ENCODE peak calls at places on chromosomes 6 and 20, in seven cellular contexts. One of them, this sample, is unnamed.

GRCh38 chr20:33075281-33075680 is 4.2 kb upstream of the BPIFB4 start:
- DNase-seq in CD14-positive monocyte: no peak
- DNase-seq in endothelial cell: no peak
- DNase-seq in nephron progenitor cell: no peak
- DNase-seq in brain microvascular endothelial cell: no peak
- DNase-seq in heart right ventricle: no peak
- DNase-seq in prostate gland: no peak
- DNase-seq in this sample: no peak

GRCh38 chr6:32761548-32761947 is 1.8 kb downstream of the HLA-DQB2 start:
- DNase-seq in CD14-positive monocyte: no peak
- DNase-seq in endothelial cell: no peak
- DNase-seq in nephron progenitor cell: no peak
- DNase-seq in brain microvascular endothelial cell: no peak
- DNase-seq in heart right ventricle: no peak
- DNase-seq in prostate gland: no peak
- DNase-seq in this sample: no peak

GRCh38 chr6:90204327-90204726 is 92.3 kb downstream of the BACH2 start:
- DNase-seq in CD14-positive monocyte: no peak
- DNase-seq in endothelial cell: no peak
- DNase-seq in nephron progenitor cell: no peak
- DNase-seq in brain microvascular endothelial cell: no peak
- DNase-seq in heart right ventricle: no peak
- DNase-seq in prostate gland: no peak
- DNase-seq in this sample: no peak

GRCh38 chr6:113352029-113352801 is 504.9 kb upstream of the MARCKS start:
- DNase-seq in CD14-positive monocyte: no peak
- DNase-seq in endothelial cell: no peak
- DNase-seq in nephron progenitor cell: no peak
- DNase-seq in brain microvascular endothelial cell: peak; percentile 78
- DNase-seq in heart right ventricle: no peak
- DNase-seq in prostate gland: no peak
- DNase-seq in this sample: no peak

GRCh38 chr20:5835870-5836269 is 85.7 kb downstream of the SHLD1 start:
- DNase-seq in CD14-positive monocyte: no peak
- DNase-seq in endothelial cell: no peak
- DNase-seq in nephron progenitor cell: no peak
- DNase-seq in brain microvascular endothelial cell: no peak
- DNase-seq in heart right ventricle: no peak
- DNase-seq in prostate gland: no peak
- DNase-seq in this sample: no peak

GRCh38 chr6:107154131-107154906 is 39.0 kb upstream of the BEND3 start:
- DNase-seq in CD14-positive monocyte: no peak
- DNase-seq in endothelial cell: peak; percentile 27
- DNase-seq in nephron progenitor cell: peak; percentile 20
- DNase-seq in brain microvascular endothelial cell: no peak
- DNase-seq in heart right ventricle: no peak
- DNase-seq in prostate gland: no peak
- DNase-seq in this sample: peak; percentile 27

GRCh38 chr6:129567374-129567773 is 142.6 kb downstream of the ARHGAP18 start:
- DNase-seq in CD14-positive monocyte: no peak
- DNase-seq in endothelial cell: peak; percentile 53
- DNase-seq in nephron progenitor cell: peak; percentile 12
- DNase-seq in brain microvascular endothelial cell: peak; percentile 28
- DNase-seq in heart right ventricle: no peak
- DNase-seq in prostate gland: no peak
- DNase-seq in this sample: no peak

GRCh38 chr6:27757307-27757706 is 154.9 kb downstream of the OR2B2 start:
- DNase-seq in CD14-positive monocyte: no peak
- DNase-seq in endothelial cell: peak; percentile 43
- DNase-seq in nephron progenitor cell: peak; percentile 49
- DNase-seq in brain microvascular endothelial cell: no peak
- DNase-seq in heart right ventricle: no peak
- DNase-seq in prostate gland: peak; percentile 30
- DNase-seq in this sample: peak; percentile 23

GRCh38 chr6:81818778-81819491 is 66.5 kb upstream of the TENT5A start:
- DNase-seq in CD14-positive monocyte: no peak
- DNase-seq in endothelial cell: no peak
- DNase-seq in nephron progenitor cell: no peak
- DNase-seq in brain microvascular endothelial cell: no peak
- DNase-seq in heart right ventricle: no peak
- DNase-seq in prostate gland: no peak
- DNase-seq in this sample: no peak

GRCh38 chr20:43583982-43584432 is 6.7 kb upstream of the IFT52 start:
- DNase-seq in CD14-positive monocyte: peak; percentile 72
- DNase-seq in endothelial cell: no peak
- DNase-seq in nephron progenitor cell: no peak
- DNase-seq in brain microvascular endothelial cell: peak; percentile 98
- DNase-seq in heart right ventricle: peak; percentile 43
- DNase-seq in prostate gland: no peak
- DNase-seq in this sample: no peak

GRCh38 chr6:28597217-28597835 is 71.6 kb downstream of the GPX5 start:
- DNase-seq in CD14-positive monocyte: no peak
- DNase-seq in endothelial cell: peak; percentile 40
- DNase-seq in nephron progenitor cell: peak; percentile 49
- DNase-seq in brain microvascular endothelial cell: peak; percentile 82
- DNase-seq in heart right ventricle: no peak
- DNase-seq in prostate gland: no peak
- DNase-seq in this sample: no peak

GRCh38 chr6:143449731-143450452 is 603 bp downstream of the ADAT2 start:
- DNase-seq in CD14-positive monocyte: no peak
- DNase-seq in endothelial cell: peak; percentile 34
- DNase-seq in nephron progenitor cell: peak; percentile 50
- DNase-seq in brain microvascular endothelial cell: peak; percentile 45
- DNase-seq in heart right ventricle: peak; percentile 12
- DNase-seq in prostate gland: peak; percentile 17
- DNase-seq in this sample: peak; percentile 23

GRCh38 chr20:19397676-19398075 is 185.2 kb downstream of the SLC24A3 start:
- DNase-seq in CD14-positive monocyte: no peak
- DNase-seq in endothelial cell: no peak
- DNase-seq in nephron progenitor cell: no peak
- DNase-seq in brain microvascular endothelial cell: no peak
- DNase-seq in heart right ventricle: no peak
- DNase-seq in prostate gland: no peak
- DNase-seq in this sample: no peak

GRCh38 chr6:1554881-1555569 is 54.7 kb upstream of the FOXC1 start:
- DNase-seq in CD14-positive monocyte: peak; percentile 51
- DNase-seq in endothelial cell: peak; percentile 77
- DNase-seq in nephron progenitor cell: no peak
- DNase-seq in brain microvascular endothelial cell: peak; percentile 42
- DNase-seq in heart right ventricle: peak; percentile 68
- DNase-seq in prostate gland: peak; percentile 47
- DNase-seq in this sample: no peak

GRCh38 chr6:8108031-8108660 is 5.8 kb upstream of the EEF1E1 start:
- DNase-seq in CD14-positive monocyte: no peak
- DNase-seq in endothelial cell: no peak
- DNase-seq in nephron progenitor cell: no peak
- DNase-seq in brain microvascular endothelial cell: peak; percentile 96
- DNase-seq in heart right ventricle: no peak
- DNase-seq in prostate gland: no peak
- DNase-seq in this sample: no peak

GRCh38 chr20:16922834-16923233 is 174.7 kb downstream of the OTOR start:
- DNase-seq in CD14-positive monocyte: no peak
- DNase-seq in endothelial cell: no peak
- DNase-seq in nephron progenitor cell: no peak
- DNase-seq in brain microvascular endothelial cell: peak; percentile 68
- DNase-seq in heart right ventricle: no peak
- DNase-seq in prostate gland: no peak
- DNase-seq in this sample: no peak

GRCh38 chr20:33394718-33395117 is 6.6 kb downstream of the CDK5RAP1 start:
- DNase-seq in CD14-positive monocyte: no peak
- DNase-seq in endothelial cell: no peak
- DNase-seq in nephron progenitor cell: no peak
- DNase-seq in brain microvascular endothelial cell: no peak
- DNase-seq in heart right ventricle: no peak
- DNase-seq in prostate gland: no peak
- DNase-seq in this sample: no peak

GRCh38 chr6:45721665-45722064 is 294.0 kb downstream of the CLIC5 start:
- DNase-seq in CD14-positive monocyte: no peak
- DNase-seq in endothelial cell: no peak
- DNase-seq in nephron progenitor cell: no peak
- DNase-seq in brain microvascular endothelial cell: no peak
- DNase-seq in heart right ventricle: no peak
- DNase-seq in prostate gland: no peak
- DNase-seq in this sample: no peak

DNA sequence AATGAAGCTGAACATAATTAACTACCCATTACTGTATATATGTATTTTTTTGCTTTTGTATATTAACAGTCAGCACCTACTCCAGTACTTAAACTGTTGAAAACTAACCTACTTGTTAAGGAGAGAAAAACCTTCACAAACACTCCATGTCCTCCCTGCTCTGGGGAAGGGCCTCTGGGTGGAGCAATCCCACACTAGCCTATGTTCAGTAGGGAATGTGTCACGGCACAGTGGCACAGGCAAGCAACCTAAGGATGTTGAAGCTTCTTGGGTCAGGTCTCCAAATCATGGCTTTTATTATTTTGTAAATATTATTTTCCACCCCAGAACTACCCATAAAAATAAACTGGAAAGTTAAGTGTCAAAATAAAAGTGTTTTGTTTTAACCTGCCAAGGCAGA is 5.3 kb downstream of the MAN1A1 start:
- DNase-seq in CD14-positive monocyte: no peak
- DNase-seq in endothelial cell: no peak
- DNase-seq in nephron progenitor cell: no peak
- DNase-seq in brain microvascular endothelial cell: no peak
- DNase-seq in heart right ventricle: no peak
- DNase-seq in prostate gland: no peak
- DNase-seq in this sample: no peak
- TF ChIP-seq CTCF in CD14-positive monocyte: no peak
- TF ChIP-seq CTCF in endothelial cell: no peak
- TF ChIP-seq CTCF in nephron progenitor cell: no peak
- TF ChIP-seq CTCF in brain microvascular endothelial cell: peak; percentile 6
- TF ChIP-seq CTCF in heart right ventricle: no peak
- TF ChIP-seq CTCF in prostate gland: no peak
- TF ChIP-seq CTCF in this sample: peak; percentile 19

GRCh38 chr6:3447005-3447404 is 9.8 kb downstream of the SLC22A23 start:
- DNase-seq in CD14-positive monocyte: no peak
- DNase-seq in endothelial cell: no peak
- DNase-seq in nephron progenitor cell: no peak
- DNase-seq in brain microvascular endothelial cell: no peak
- DNase-seq in heart right ventricle: no peak
- DNase-seq in prostate gland: no peak
- DNase-seq in this sample: no peak

GRCh38 chr6:3443221-3443515 is 13.7 kb downstream of the SLC22A23 start:
- DNase-seq in CD14-positive monocyte: no peak
- DNase-seq in endothelial cell: no peak
- DNase-seq in nephron progenitor cell: no peak
- DNase-seq in brain microvascular endothelial cell: no peak
- DNase-seq in heart right ventricle: no peak
- DNase-seq in prostate gland: no peak
- DNase-seq in this sample: no peak

GRCh38 chr6:3442444-3443220 is 14.2 kb downstream of the SLC22A23 start:
- DNase-seq in CD14-positive monocyte: no peak
- DNase-seq in endothelial cell: no peak
- DNase-seq in nephron progenitor cell: no peak
- DNase-seq in brain microvascular endothelial cell: peak; percentile 73
- DNase-seq in heart right ventricle: no peak
- DNase-seq in prostate gland: no peak
- DNase-seq in this sample: no peak

GRCh38 chr6:3446197-3446596 is 10.7 kb downstream of the SLC22A23 start:
- DNase-seq in CD14-positive monocyte: no peak
- DNase-seq in endothelial cell: no peak
- DNase-seq in nephron progenitor cell: no peak
- DNase-seq in brain microvascular endothelial cell: no peak
- DNase-seq in heart right ventricle: no peak
- DNase-seq in prostate gland: no peak
- DNase-seq in this sample: no peak

GRCh38 chr6:3444276-3445088 is 12.4 kb downstream of the SLC22A23 start:
- DNase-seq in CD14-positive monocyte: no peak
- DNase-seq in endothelial cell: no peak
- DNase-seq in nephron progenitor cell: no peak
- DNase-seq in brain microvascular endothelial cell: no peak
- DNase-seq in heart right ventricle: no peak
- DNase-seq in prostate gland: no peak
- DNase-seq in this sample: no peak
- TF ChIP-seq CTCF in CD14-positive monocyte: no peak
- TF ChIP-seq CTCF in endothelial cell: no peak
- TF ChIP-seq CTCF in nephron progenitor cell: no peak
- TF ChIP-seq CTCF in brain microvascular endothelial cell: peak; percentile 11
- TF ChIP-seq CTCF in heart right ventricle: no peak
- TF ChIP-seq CTCF in prostate gland: no peak
- TF ChIP-seq CTCF in this sample: no peak

GRCh38 chr6:161696828-161697227 is 423.0 kb upstream of the AGPAT4 start:
- DNase-seq in CD14-positive monocyte: no peak
- DNase-seq in endothelial cell: no peak
- DNase-seq in nephron progenitor cell: no peak
- DNase-seq in brain microvascular endothelial cell: no peak
- DNase-seq in heart right ventricle: no peak
- DNase-seq in prostate gland: no peak
- DNase-seq in this sample: no peak

GRCh38 chr6:161694995-161695394 is 421.1 kb upstream of the AGPAT4 start:
- DNase-seq in CD14-positive monocyte: no peak
- DNase-seq in endothelial cell: no peak
- DNase-seq in nephron progenitor cell: no peak
- DNase-seq in brain microvascular endothelial cell: peak; percentile 34
- DNase-seq in heart right ventricle: no peak
- DNase-seq in prostate gland: no peak
- DNase-seq in this sample: no peak
- TF ChIP-seq CTCF in CD14-positive monocyte: no peak
- TF ChIP-seq CTCF in endothelial cell: peak; percentile 57
- TF ChIP-seq CTCF in nephron progenitor cell: no peak
- TF ChIP-seq CTCF in brain microvascular endothelial cell: peak; percentile 65
- TF ChIP-seq CTCF in heart right ventricle: peak; percentile 53
- TF ChIP-seq CTCF in prostate gland: no peak
- TF ChIP-seq CTCF in this sample: peak; percentile 29

GRCh38 chr6:83613378-83613777 is 95.5 kb downstream of the SNAP91 start:
- DNase-seq in CD14-positive monocyte: no peak
- DNase-seq in endothelial cell: no peak
- DNase-seq in nephron progenitor cell: no peak
- DNase-seq in brain microvascular endothelial cell: no peak
- DNase-seq in heart right ventricle: no peak
- DNase-seq in prostate gland: no peak
- DNase-seq in this sample: no peak

DNA sequence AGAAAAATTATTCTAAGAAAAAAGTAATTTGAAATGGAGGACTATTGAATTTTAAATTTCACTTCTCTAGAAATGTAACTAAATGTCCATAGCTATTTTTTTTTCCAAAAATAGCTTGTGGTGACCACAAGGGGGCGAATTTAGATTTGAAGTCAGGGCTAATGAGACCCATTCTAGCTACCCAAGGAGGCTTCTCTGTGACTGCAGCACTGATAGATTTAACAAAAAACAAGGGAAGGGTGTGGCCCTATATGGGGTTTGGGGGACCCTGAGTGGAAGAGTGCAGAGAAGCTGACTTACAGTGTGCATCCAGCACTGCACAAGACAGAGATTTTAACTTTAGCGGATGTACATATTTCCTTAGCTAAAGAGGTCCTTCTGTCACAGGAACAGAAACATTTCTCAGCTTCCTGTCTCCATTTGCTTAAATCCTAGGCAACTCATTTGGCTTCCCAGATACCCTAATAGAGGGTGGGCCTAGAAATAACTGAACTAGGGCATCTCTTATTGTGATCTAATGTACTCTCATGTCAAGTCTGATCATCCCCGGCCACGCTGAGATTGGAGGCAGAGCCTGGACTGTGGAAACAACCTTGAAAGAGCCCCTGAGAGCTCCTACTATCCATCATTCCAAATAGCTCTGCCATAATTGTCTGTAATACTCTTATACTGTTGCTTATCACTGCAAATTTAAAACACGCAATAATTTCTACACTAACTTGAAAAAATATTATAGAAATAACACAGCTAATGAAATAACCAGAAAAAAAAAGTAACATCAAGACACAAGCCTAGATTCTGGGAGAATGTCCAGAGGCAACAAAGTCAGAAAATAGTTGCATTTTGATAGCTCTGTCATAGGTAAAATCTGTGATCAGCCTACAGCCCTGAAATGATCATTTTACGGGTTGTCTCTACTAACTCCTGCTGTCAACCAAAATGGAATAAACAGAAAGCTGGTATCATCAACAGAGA is 93.6 kb downstream of the SNAP91 start:
- DNase-seq in CD14-positive monocyte: no peak
- DNase-seq in endothelial cell: peak; percentile 8
- DNase-seq in nephron progenitor cell: no peak
- DNase-seq in brain microvascular endothelial cell: peak; percentile 9
- DNase-seq in heart right ventricle: no peak
- DNase-seq in prostate gland: no peak
- DNase-seq in this sample: no peak
- TF ChIP-seq CTCF in CD14-positive monocyte: peak; percentile 78
- TF ChIP-seq CTCF in endothelial cell: peak; percentile 91
- TF ChIP-seq CTCF in nephron progenitor cell: peak; percentile 72
- TF ChIP-seq CTCF in brain microvascular endothelial cell: peak; percentile 70
- TF ChIP-seq CTCF in heart right ventricle: peak; percentile 58
- TF ChIP-seq CTCF in prostate gland: no peak
- TF ChIP-seq CTCF in this sample: peak; percentile 83

This sample was measured in progenitor cell of endocrine pancreas.